ENCODE peak calls at places on chromosomes 13 and 19, in four cellular contexts. U is stimulated activated CD4-positive, alpha-beta T cell treated with anti-CD3 and anti-CD28 coated beads, Interleukin-15, amount 100 ng/mL, for 48 hours; Q is uterus; G is neuronal stem cell. H is an unnamed sample.

GRCh38 chr19:18007939-18008673 is at the start of gene ARRDC2:
- DNase-seq in U (peak), Q (peak), G (peak), H (peak)

GRCh38 chr13:72850959-72851677 is 69.2 kb downstream of the PIBF1 start:
- DNase-seq in U (no peak), Q (no peak), G (no peak), H (peak)

GRCh38 chr19:54189020-54189667 is at the start of gene MBOAT7:
- DNase-seq in G (no peak), Q (no peak), U (no peak), H (peak)

GRCh38 chr13:100306042-100306441 is 217.1 kb downstream of the PCCA start:
- DNase-seq in G (no peak), Q (no peak), U (no peak), H (no peak)

GRCh38 chr19:55451522-55452380 is 8.7 kb upstream of the SHISA7 start:
- DNase-seq in G (no peak), Q (no peak), U (no peak), H (peak)

GRCh38 chr13:33842207-33842606 is 24.3 kb downstream of the RFC3 start:
- DNase-seq in Q (no peak), U (no peak), G (no peak), H (no peak)

GRCh38 chr19:45075215-45076028 is 856 bp downstream of the ZNF296 start:
- DNase-seq in U (no peak), G (no peak), Q (no peak), H (peak)

GRCh38 chr13:110232756-110233155 is 74.2 kb downstream of the COL4A1 start:
- DNase-seq in U (no peak), Q (no peak), G (no peak), H (no peak)

GRCh38 chr13:99432637-99433542 is 68.4 kb upstream of the TM9SF2 start:
- DNase-seq in Q (no peak), U (peak), G (peak), H (peak)

GRCh38 chr19:38932425-38933179 is 1.9 kb downstream of the MRPS12 start:
- DNase-seq in U (no peak), G (no peak), Q (no peak), H (no peak)

GRCh38 chr13:108525867-108526266 is 103.5 kb upstream of the MYO16 start:
- DNase-seq in U (no peak), G (no peak), Q (no peak), H (no peak)

GRCh38 chr19:37817180-37817911 is 38.0 kb upstream of the ZNF573 start:
- DNase-seq in G (peak), U (peak), Q (peak), H (peak)

H was measured in nephron progenitor cell.